ENCODE peak calls at places on chromosomes 11 and 22, in nine cellular contexts. G is activated naive CD8-positive, alpha-beta T cell treated with anti-CD3 and anti-CD28 coated beads for 36 hours; H is stomach; R is RWPE1; P is stimulated activated naive CD8-positive, alpha-beta T cell treated with anti-CD3 and anti-CD28 coated beads, Interleukin-15, Interleukin-2, amounts not matched to agents 100 U/mL and 50 U/mL, for 24 hours; I is activated T-cell treated with anti-CD3 and anti-CD28 coated beads, Interleukin-2, amount 50 U/mL, for 1 hour; J is Karpas-422; T is foreskin keratinocyte; Y is GM04504. E is an unnamed sample.

GRCh38 chr22:42443240-42444059 is 11.2 kb upstream of the NFAM1 start:
- DNase-seq in T (no peak), H (no peak), Y (no peak), R (no peak), I (no peak), G (no peak), J (peak), P (no peak), E (peak)

GRCh38 chr11:59943996-59944395 is 5.8 kb downstream of the OOSP1 start:
- DNase-seq in I (no peak), Y (no peak), H (no peak), J (no peak), T (no peak), R (no peak), P (no peak), G (no peak), E (no peak)

GRCh38 chr11:95487391-95487790 is 256.4 kb upstream of the SESN3 start:
- DNase-seq in Y (no peak), J (no peak), P (no peak), T (peak), R (no peak), I (no peak), G (no peak), H (no peak), E (no peak)

GRCh38 chr11:95985174-95985808 is 61.4 kb upstream of the MTMR2 start:
- DNase-seq in Y (no peak), I (no peak), R (no peak), H (no peak), G (no peak), J (no peak), P (no peak), T (no peak), E (no peak)

GRCh38 chr11:83257638-83258229 is 28.4 kb downstream of the CCDC90B start:
- DNase-seq in P (no peak), J (no peak), T (peak), R (peak), I (no peak), G (no peak), Y (peak), H (no peak), E (no peak)

GRCh38 chr22:44372611-44373010 is 59.9 kb upstream of the SHISAL1 start:
- DNase-seq in Y (no peak), I (no peak), R (no peak), T (no peak), H (no peak), G (no peak), P (no peak), J (no peak), E (no peak)

GRCh38 chr11:128790200-128790599 is 76.9 kb downstream of the KCNJ1 start:
- DNase-seq in T (no peak), H (no peak), Y (no peak), J (no peak), I (no peak), G (no peak), R (no peak), P (no peak), E (no peak)

GRCh38 chr11:101003468-101003867 is 126.1 kb downstream of the PGR start:
- DNase-seq in T (no peak), G (no peak), I (no peak), J (peak), H (no peak), R (no peak), Y (no peak), P (no peak), E (no peak)

GRCh38 chr11:12537778-12538401 is 136.3 kb upstream of the TEAD1 start:
- DNase-seq in R (no peak), P (no peak), H (peak), Y (no peak), J (no peak), T (no peak), I (no peak), G (no peak), E (no peak)

GRCh38 chr22:40178417-40179409 is 988 bp downstream of the TNRC6B start:
- DNase-seq in T (no peak), P (peak), I (peak), J (peak), H (no peak), G (peak), Y (no peak), R (no peak), E (peak)

GRCh38 chr11:1852885-1853284 is at the start of gene LSP1:
- DNase-seq in J (peak), Y (no peak), T (no peak), G (peak), H (peak), P (peak), R (no peak), I (peak), E (peak)

GRCh38 chr11:15097411-15097810 is 17.3 kb upstream of the INSC start:
- DNase-seq in R (no peak), G (no peak), Y (no peak), T (no peak), I (no peak), H (no peak), J (no peak), P (no peak), E (no peak)

GRCh38 chr11:65113839-65114238 is 2.2 kb downstream of the TM7SF2 start:
- DNase-seq in R (no peak), Y (no peak), I (no peak), P (no peak), T (no peak), G (no peak), J (no peak), H (no peak), E (no peak)

GRCh38 chr11:70189622-70190021 is 13.5 kb upstream of the FADD start:
- DNase-seq in J (no peak), T (no peak), G (no peak), R (no peak), P (no peak), H (no peak), I (no peak), Y (no peak), E (no peak)

GRCh38 chr11:14645985-14646900 is 2.6 kb downstream of the PDE3B start:
- DNase-seq in G (peak), T (no peak), H (no peak), J (no peak), I (no peak), Y (no peak), R (no peak), P (no peak), E (no peak)

GRCh38 chr11:115453693-115454092 is 50.5 kb downstream of the CADM1 start:
- DNase-seq in R (no peak), I (no peak), Y (no peak), G (no peak), T (no peak), J (no peak), H (no peak), P (no peak), E (no peak)

E was measured in activated effector memory CD4-positive, alpha-beta T cell treated with anti-CD3 and anti-CD28 coated beads, Interleukin-2, amount 50 U/mL, for 16 hours.